ENCODE peak calls at places on chromosomes 6 and 20, in seven cellular contexts. One of them, this sample, is unnamed.

GRCh38 chr6:85669735-85670194 is 27.1 kb upstream of the SYNCRIP start:
- DNase-seq in mammary epithelial cell: peak; percentile 94
- DNase-seq in WERI-Rb-1: peak; percentile 47
- DNase-seq in fibroblast of lung: peak; percentile 48
- DNase-seq in naive thymus-derived CD4-positive, alpha-beta T cell: peak; percentile 52
- DNase-seq in A549: no peak
- DNase-seq in CD4-positive, alpha-beta T cell: peak; percentile 24
- DNase-seq in this sample: peak; percentile 77

GRCh38 chr20:1306316-1307135 is 22.4 kb downstream of the SDCBP2 start:
- DNase-seq in mammary epithelial cell: no peak
- DNase-seq in WERI-Rb-1: no peak
- DNase-seq in fibroblast of lung: no peak
- DNase-seq in naive thymus-derived CD4-positive, alpha-beta T cell: no peak
- DNase-seq in A549: no peak
- DNase-seq in CD4-positive, alpha-beta T cell: no peak
- DNase-seq in this sample: no peak

GRCh38 chr6:122289721-122290501 is 109.5 kb upstream of the HSF2 start:
- DNase-seq in mammary epithelial cell: no peak
- DNase-seq in WERI-Rb-1: no peak
- DNase-seq in fibroblast of lung: peak; percentile 9
- DNase-seq in naive thymus-derived CD4-positive, alpha-beta T cell: no peak
- DNase-seq in A549: peak; percentile 4
- DNase-seq in CD4-positive, alpha-beta T cell: no peak
- DNase-seq in this sample: no peak

GRCh38 chr6:101626264-101626663 is 232.8 kb downstream of the GRIK2 start:
- DNase-seq in mammary epithelial cell: no peak
- DNase-seq in WERI-Rb-1: no peak
- DNase-seq in fibroblast of lung: no peak
- DNase-seq in naive thymus-derived CD4-positive, alpha-beta T cell: no peak
- DNase-seq in A549: no peak
- DNase-seq in CD4-positive, alpha-beta T cell: no peak
- DNase-seq in this sample: no peak

GRCh38 chr6:27426045-27426620 is 37.6 kb downstream of the ZNF391 start:
- DNase-seq in mammary epithelial cell: no peak
- DNase-seq in WERI-Rb-1: no peak
- DNase-seq in fibroblast of lung: no peak
- DNase-seq in naive thymus-derived CD4-positive, alpha-beta T cell: no peak
- DNase-seq in A549: no peak
- DNase-seq in CD4-positive, alpha-beta T cell: no peak
- DNase-seq in this sample: no peak

GRCh38 chr6:157629220-157629619 is 193.8 kb upstream of the SNX9 start:
- DNase-seq in mammary epithelial cell: no peak
- DNase-seq in WERI-Rb-1: no peak
- DNase-seq in fibroblast of lung: peak; percentile 91
- DNase-seq in naive thymus-derived CD4-positive, alpha-beta T cell: no peak
- DNase-seq in A549: no peak
- DNase-seq in CD4-positive, alpha-beta T cell: no peak
- DNase-seq in this sample: no peak

GRCh38 chr20:58020656-58021454 is 207.6 kb downstream of the ANKRD60 start:
- DNase-seq in mammary epithelial cell: no peak
- DNase-seq in WERI-Rb-1: no peak
- DNase-seq in fibroblast of lung: peak; percentile 14
- DNase-seq in naive thymus-derived CD4-positive, alpha-beta T cell: no peak
- DNase-seq in A549: no peak
- DNase-seq in CD4-positive, alpha-beta T cell: no peak
- DNase-seq in this sample: no peak

GRCh38 chr6:119273799-119274595 is 75.6 kb downstream of the MAN1A1 start:
- DNase-seq in mammary epithelial cell: no peak
- DNase-seq in WERI-Rb-1: no peak
- DNase-seq in fibroblast of lung: peak; percentile 70
- DNase-seq in naive thymus-derived CD4-positive, alpha-beta T cell: no peak
- DNase-seq in A549: no peak
- DNase-seq in CD4-positive, alpha-beta T cell: no peak
- DNase-seq in this sample: no peak

GRCh38 chr6:146915671-146916127 is 288.5 kb upstream of the STXBP5 start:
- DNase-seq in mammary epithelial cell: peak; percentile 67
- DNase-seq in WERI-Rb-1: no peak
- DNase-seq in fibroblast of lung: peak; percentile 64
- DNase-seq in naive thymus-derived CD4-positive, alpha-beta T cell: no peak
- DNase-seq in A549: peak; percentile 16
- DNase-seq in CD4-positive, alpha-beta T cell: no peak
- DNase-seq in this sample: no peak

GRCh38 chr20:58075565-58075964 is 152.9 kb downstream of the ANKRD60 start:
- DNase-seq in mammary epithelial cell: no peak
- DNase-seq in WERI-Rb-1: no peak
- DNase-seq in fibroblast of lung: no peak
- DNase-seq in naive thymus-derived CD4-positive, alpha-beta T cell: no peak
- DNase-seq in A549: no peak
- DNase-seq in CD4-positive, alpha-beta T cell: no peak
- DNase-seq in this sample: no peak

GRCh38 chr20:36737183-36737499 is 8.7 kb downstream of the NDRG3 start:
- DNase-seq in mammary epithelial cell: no peak
- DNase-seq in WERI-Rb-1: no peak
- DNase-seq in fibroblast of lung: no peak
- DNase-seq in naive thymus-derived CD4-positive, alpha-beta T cell: no peak
- DNase-seq in A549: no peak
- DNase-seq in CD4-positive, alpha-beta T cell: no peak
- DNase-seq in this sample: no peak

GRCh38 chr6:75934643-75935472 is 137.6 kb downstream of the IMPG1 start:
- DNase-seq in mammary epithelial cell: peak; percentile 57
- DNase-seq in WERI-Rb-1: peak; percentile 43
- DNase-seq in fibroblast of lung: peak; percentile 77
- DNase-seq in naive thymus-derived CD4-positive, alpha-beta T cell: peak; percentile 21
- DNase-seq in A549: peak; percentile 53
- DNase-seq in CD4-positive, alpha-beta T cell: no peak
- DNase-seq in this sample: peak; percentile 82

GRCh38 chr6:116459927-116460326 is 1.2 kb upstream of the CALHM6 start:
- DNase-seq in mammary epithelial cell: no peak
- DNase-seq in WERI-Rb-1: no peak
- DNase-seq in fibroblast of lung: no peak
- DNase-seq in naive thymus-derived CD4-positive, alpha-beta T cell: no peak
- DNase-seq in A549: no peak
- DNase-seq in CD4-positive, alpha-beta T cell: no peak
- DNase-seq in this sample: no peak

GRCh38 chr6:170163405-170164170 is 127.3 kb downstream of the DLL1 start:
- DNase-seq in mammary epithelial cell: no peak
- DNase-seq in WERI-Rb-1: no peak
- DNase-seq in fibroblast of lung: no peak
- DNase-seq in naive thymus-derived CD4-positive, alpha-beta T cell: no peak
- DNase-seq in A549: no peak
- DNase-seq in CD4-positive, alpha-beta T cell: no peak
- DNase-seq in this sample: no peak

GRCh38 chr20:63652192-63652980 is 838 bp downstream of the STMN3 start:
- DNase-seq in mammary epithelial cell: no peak
- DNase-seq in WERI-Rb-1: peak; percentile 84
- DNase-seq in fibroblast of lung: peak; percentile 37
- DNase-seq in naive thymus-derived CD4-positive, alpha-beta T cell: peak; percentile 47
- DNase-seq in A549: no peak
- DNase-seq in CD4-positive, alpha-beta T cell: no peak
- DNase-seq in this sample: peak; percentile 55

GRCh38 chr20:63381781-63382431 is 20.8 kb upstream of the CHRNA4 start:
- DNase-seq in mammary epithelial cell: no peak
- DNase-seq in WERI-Rb-1: peak; percentile 53
- DNase-seq in fibroblast of lung: no peak
- DNase-seq in naive thymus-derived CD4-positive, alpha-beta T cell: peak; percentile 43
- DNase-seq in A549: no peak
- DNase-seq in CD4-positive, alpha-beta T cell: peak; percentile 10
- DNase-seq in this sample: no peak

GRCh38 chr20:34045294-34045693 is 51.6 kb downstream of the RALY start:
- DNase-seq in mammary epithelial cell: no peak
- DNase-seq in WERI-Rb-1: no peak
- DNase-seq in fibroblast of lung: no peak
- DNase-seq in naive thymus-derived CD4-positive, alpha-beta T cell: no peak
- DNase-seq in A549: no peak
- DNase-seq in CD4-positive, alpha-beta T cell: no peak
- DNase-seq in this sample: no peak

GRCh38 chr20:36861875-36862801 is 13.8 kb upstream of the TLDC2 start:
- DNase-seq in mammary epithelial cell: peak; percentile 99
- DNase-seq in WERI-Rb-1: peak; percentile 66
- DNase-seq in fibroblast of lung: peak; percentile 79
- DNase-seq in naive thymus-derived CD4-positive, alpha-beta T cell: no peak
- DNase-seq in A549: peak; percentile 91
- DNase-seq in CD4-positive, alpha-beta T cell: no peak
- DNase-seq in this sample: peak; percentile 68

GRCh38 chr20:36528176-36528874 is 13.0 kb upstream of the MYL9 start:
- DNase-seq in mammary epithelial cell: no peak
- DNase-seq in WERI-Rb-1: no peak
- DNase-seq in fibroblast of lung: no peak
- DNase-seq in naive thymus-derived CD4-positive, alpha-beta T cell: no peak
- DNase-seq in A549: no peak
- DNase-seq in CD4-positive, alpha-beta T cell: no peak
- DNase-seq in this sample: no peak

GRCh38 chr20:1569417-1569861 is 11.9 kb upstream of the SIRPD start:
- DNase-seq in mammary epithelial cell: peak; percentile 96
- DNase-seq in WERI-Rb-1: no peak
- DNase-seq in fibroblast of lung: peak; percentile 23
- DNase-seq in naive thymus-derived CD4-positive, alpha-beta T cell: no peak
- DNase-seq in A549: peak; percentile 77
- DNase-seq in CD4-positive, alpha-beta T cell: no peak
- DNase-seq in this sample: no peak

GRCh38 chr6:35152067-35152707 is 11.0 kb upstream of the TCP11 start:
- DNase-seq in mammary epithelial cell: peak; percentile 74
- DNase-seq in WERI-Rb-1: no peak
- DNase-seq in fibroblast of lung: peak; percentile 54
- DNase-seq in naive thymus-derived CD4-positive, alpha-beta T cell: no peak
- DNase-seq in A549: peak; percentile 13
- DNase-seq in CD4-positive, alpha-beta T cell: no peak
- DNase-seq in this sample: no peak

GRCh38 chr20:32763202-32763999 is 1.2 kb downstream of the DNMT3B start:
- DNase-seq in mammary epithelial cell: no peak
- DNase-seq in WERI-Rb-1: peak; percentile 22
- DNase-seq in fibroblast of lung: no peak
- DNase-seq in naive thymus-derived CD4-positive, alpha-beta T cell: no peak
- DNase-seq in A549: no peak
- DNase-seq in CD4-positive, alpha-beta T cell: no peak
- DNase-seq in this sample: no peak

GRCh38 chr20:46512943-46513844 is at the start of gene ZNF334:
- DNase-seq in mammary epithelial cell: peak; percentile 9
- DNase-seq in WERI-Rb-1: peak; percentile 91
- DNase-seq in fibroblast of lung: peak; percentile 44
- DNase-seq in naive thymus-derived CD4-positive, alpha-beta T cell: no peak
- DNase-seq in A549: no peak
- DNase-seq in CD4-positive, alpha-beta T cell: no peak
- DNase-seq in this sample: peak; percentile 14

GRCh38 chr6:168485804-168486203 is 44.8 kb downstream of the SMOC2 start:
- DNase-seq in mammary epithelial cell: no peak
- DNase-seq in WERI-Rb-1: no peak
- DNase-seq in fibroblast of lung: no peak
- DNase-seq in naive thymus-derived CD4-positive, alpha-beta T cell: no peak
- DNase-seq in A549: no peak
- DNase-seq in CD4-positive, alpha-beta T cell: no peak
- DNase-seq in this sample: no peak

GRCh38 chr6:163446529-163446928 is 32.0 kb downstream of the QKI start:
- DNase-seq in mammary epithelial cell: no peak
- DNase-seq in WERI-Rb-1: no peak
- DNase-seq in fibroblast of lung: no peak
- DNase-seq in naive thymus-derived CD4-positive, alpha-beta T cell: no peak
- DNase-seq in A549: no peak
- DNase-seq in CD4-positive, alpha-beta T cell: no peak
- DNase-seq in this sample: no peak

GRCh38 chr6:3090013-3090412 is 21.7 kb downstream of the RIPK1 start:
- DNase-seq in mammary epithelial cell: no peak
- DNase-seq in WERI-Rb-1: peak; percentile 62
- DNase-seq in fibroblast of lung: no peak
- DNase-seq in naive thymus-derived CD4-positive, alpha-beta T cell: no peak
- DNase-seq in A549: no peak
- DNase-seq in CD4-positive, alpha-beta T cell: no peak
- DNase-seq in this sample: no peak
- H3K9me3 ChIP-seq in mammary epithelial cell: peaks cover 9% of the 10 kb centered on the region
- H3K9me3 ChIP-seq in WERI-Rb-1: peaks cover 3% of the 10 kb centered on the region
- H3K9me3 ChIP-seq in fibroblast of lung: no peaks in the 10 kb centered on the region
- H3K9me3 ChIP-seq in naive thymus-derived CD4-positive, alpha-beta T cell: no peaks in the 10 kb centered on the region
- H3K9me3 ChIP-seq in A549: no peaks in the 10 kb centered on the region
- H3K9me3 ChIP-seq in CD4-positive, alpha-beta T cell: no peaks in the 10 kb centered on the region
- H3K9me3 ChIP-seq in this sample: peaks cover 21% of the 10 kb centered on the region

GRCh38 chr6:140193269-140193668 is 818.8 kb upstream of the CITED2 start:
- DNase-seq in mammary epithelial cell: no peak
- DNase-seq in WERI-Rb-1: no peak
- DNase-seq in fibroblast of lung: peak; percentile 5
- DNase-seq in naive thymus-derived CD4-positive, alpha-beta T cell: no peak
- DNase-seq in A549: no peak
- DNase-seq in CD4-positive, alpha-beta T cell: no peak
- DNase-seq in this sample: no peak
- H3K9me3 ChIP-seq in mammary epithelial cell: no peaks in the 10 kb centered on the region
- H3K9me3 ChIP-seq in WERI-Rb-1: peaks cover 4% of the 10 kb centered on the region
- H3K9me3 ChIP-seq in fibroblast of lung: no peaks in the 10 kb centered on the region
- H3K9me3 ChIP-seq in naive thymus-derived CD4-positive, alpha-beta T cell: no peaks in the 10 kb centered on the region
- H3K9me3 ChIP-seq in A549: no peaks in the 10 kb centered on the region
- H3K9me3 ChIP-seq in CD4-positive, alpha-beta T cell: peaks cover 10% of the 10 kb centered on the region
- H3K9me3 ChIP-seq in this sample: no peaks in the 10 kb centered on the region

DNA sequence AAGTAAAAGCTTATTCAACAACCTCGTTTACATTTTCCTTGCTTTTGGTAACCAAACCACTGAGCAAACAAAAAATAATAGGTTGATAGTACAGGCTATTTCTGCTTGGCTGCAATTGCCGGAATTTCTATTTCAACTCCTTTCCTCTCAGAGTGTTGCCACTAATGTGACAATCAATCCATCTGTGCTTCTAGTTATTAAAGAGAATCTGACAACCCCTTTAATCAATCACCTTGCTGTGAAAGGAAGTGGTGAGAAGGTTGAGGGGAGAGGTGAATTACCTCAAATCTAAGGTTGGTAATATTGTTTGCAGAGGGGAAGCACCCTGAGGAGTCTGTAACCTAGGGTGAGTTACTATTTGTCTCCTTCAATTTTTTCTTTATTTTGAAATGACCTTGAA is 603.5 kb downstream of the MMUT start:
- DNase-seq in mammary epithelial cell: no peak
- DNase-seq in WERI-Rb-1: no peak
- DNase-seq in fibroblast of lung: no peak
- DNase-seq in naive thymus-derived CD4-positive, alpha-beta T cell: no peak
- DNase-seq in A549: no peak
- DNase-seq in CD4-positive, alpha-beta T cell: no peak
- DNase-seq in this sample: no peak
- H3K9me3 ChIP-seq in mammary epithelial cell: peaks cover 4% of the 10 kb centered on the region
- H3K9me3 ChIP-seq in WERI-Rb-1: peaks cover 2% of the 10 kb centered on the region
- H3K9me3 ChIP-seq in fibroblast of lung: no peaks in the 10 kb centered on the region
- H3K9me3 ChIP-seq in naive thymus-derived CD4-positive, alpha-beta T cell: no peaks in the 10 kb centered on the region
- H3K9me3 ChIP-seq in A549: no peaks in the 10 kb centered on the region
- H3K9me3 ChIP-seq in CD4-positive, alpha-beta T cell: no peaks in the 10 kb centered on the region
- H3K9me3 ChIP-seq in this sample: no peaks in the 10 kb centered on the region

GRCh38 chr6:4852938-4853337 is 76.7 kb downstream of the CDYL start:
- DNase-seq in mammary epithelial cell: no peak
- DNase-seq in WERI-Rb-1: peak; percentile 19
- DNase-seq in fibroblast of lung: no peak
- DNase-seq in naive thymus-derived CD4-positive, alpha-beta T cell: no peak
- DNase-seq in A549: no peak
- DNase-seq in CD4-positive, alpha-beta T cell: no peak
- DNase-seq in this sample: no peak
- H3K9me3 ChIP-seq in mammary epithelial cell: no peaks in the 10 kb centered on the region
- H3K9me3 ChIP-seq in WERI-Rb-1: no peaks in the 10 kb centered on the region
- H3K9me3 ChIP-seq in fibroblast of lung: no peaks in the 10 kb centered on the region
- H3K9me3 ChIP-seq in naive thymus-derived CD4-positive, alpha-beta T cell: no peaks in the 10 kb centered on the region
- H3K9me3 ChIP-seq in A549: no peaks in the 10 kb centered on the region
- H3K9me3 ChIP-seq in CD4-positive, alpha-beta T cell: no peaks in the 10 kb centered on the region
- H3K9me3 ChIP-seq in this sample: no peaks in the 10 kb centered on the region

GRCh38 chr20:49283703-49284625 is 6.1 kb upstream of the ZNFX1 start:
- DNase-seq in mammary epithelial cell: no peak
- DNase-seq in WERI-Rb-1: no peak
- DNase-seq in fibroblast of lung: no peak
- DNase-seq in naive thymus-derived CD4-positive, alpha-beta T cell: no peak
- DNase-seq in A549: no peak
- DNase-seq in CD4-positive, alpha-beta T cell: no peak
- DNase-seq in this sample: peak; percentile 29
- H3K9me3 ChIP-seq in mammary epithelial cell: no peaks in the 10 kb centered on the region
- H3K9me3 ChIP-seq in WERI-Rb-1: peaks cover 12% of the 10 kb centered on the region
- H3K9me3 ChIP-seq in fibroblast of lung: peaks cover 16% of the 10 kb centered on the region
- H3K9me3 ChIP-seq in naive thymus-derived CD4-positive, alpha-beta T cell: peaks cover 20% of the 10 kb centered on the region
- H3K9me3 ChIP-seq in A549: peaks cover 9% of the 10 kb centered on the region
- H3K9me3 ChIP-seq in CD4-positive, alpha-beta T cell: peaks cover 92% of the 10 kb centered on the region
- H3K9me3 ChIP-seq in this sample: peaks cover 17% of the 10 kb centered on the region

This sample was measured in HAP-1.